ENCODE peak calls at places on chromosomes 12 and 14, in eight cellular contexts. O is BE2C, M is IMR-90, W is upper lobe of right lung, F is transverse colon, A is sigmoid colon, Y is GM06990, N is DND-41. D is an unnamed sample. For H3K27me3 and H3K36me3, the result is how much of the 10 kb centered on the place peaks cover.

GRCh38 chr12:11666131-11666530 is 16.7 kb downstream of the ETV6 start:
- DNase-seq in A (no peak), F (no peak), W (no peak), M (no peak), N (no peak), Y (no peak), O (no peak), D (no peak)

GRCh38 chr12:45986646-45987338 is 3.6 kb downstream of the SCAF11 start:
- DNase-seq in Y (no peak), O (no peak), A (no peak), F (no peak), W (no peak), N (no peak), M (no peak), D (no peak)

GRCh38 chr12:76144253-76144564 is 59.7 kb upstream of the NAP1L1 start:
- DNase-seq in A (no peak), Y (no peak), W (no peak), N (peak), F (peak), O (peak), M (peak), D (no peak)

GRCh38 chr14:72779679-72780078 is 114.2 kb downstream of the DPF3 start:
- DNase-seq in A (no peak), O (no peak), Y (no peak), W (no peak), N (no peak), F (no peak), M (no peak), D (no peak)

GRCh38 chr12:43099691-43100163 is 452.3 kb downstream of the ADAMTS20 start:
- DNase-seq in A (no peak), Y (no peak), F (no peak), O (no peak), N (no peak), M (peak), W (no peak), D (no peak)

GRCh38 chr14:69886843-69887242 is 7.6 kb downstream of the SMOC1 start:
- DNase-seq in O (no peak), Y (no peak), N (no peak), A (no peak), F (no peak), M (peak), W (no peak), D (no peak)

GRCh38 chr12:115666168-115666567 is 611.3 kb downstream of the MED13L start:
- DNase-seq in A (no peak), F (no peak), O (no peak), M (no peak), Y (no peak), N (no peak), W (no peak), D (no peak)

GRCh38 chr14:23154876-23155587 is 28.4 kb downstream of the SLC7A8 start:
- DNase-seq in A (peak), M (peak), W (peak), F (peak), O (no peak), N (peak), Y (no peak), D (no peak)

GRCh38 chr14:32075636-32076277 is 1.3 kb upstream of the ARHGAP5 start:
- DNase-seq in Y (no peak), F (peak), A (peak), W (no peak), N (no peak), M (peak), O (no peak), D (no peak)

GRCh38 chr14:45658917-45659299 is 405.9 kb upstream of the MIS18BP1 start:
- DNase-seq in A (no peak), O (no peak), Y (no peak), N (no peak), W (no peak), M (no peak), F (no peak), D (no peak)

GRCh38 chr12:57272337-57273151 is 21.6 kb upstream of the STAC3 start:
- DNase-seq in N (no peak), F (no peak), O (peak), A (no peak), W (no peak), Y (no peak), M (peak), D (no peak)

GRCh38 chr12:272942-273906 is 10.6 kb upstream of the SLC6A13 start:
- DNase-seq in A (no peak), W (no peak), O (no peak), F (no peak), Y (no peak), N (no peak), M (no peak), D (no peak)

GRCh38 chr12:102095677-102096263 is 24.1 kb downstream of the NUP37 start:
- DNase-seq in W (no peak), M (peak), A (no peak), N (no peak), O (no peak), Y (no peak), F (no peak), D (no peak)

DNA sequence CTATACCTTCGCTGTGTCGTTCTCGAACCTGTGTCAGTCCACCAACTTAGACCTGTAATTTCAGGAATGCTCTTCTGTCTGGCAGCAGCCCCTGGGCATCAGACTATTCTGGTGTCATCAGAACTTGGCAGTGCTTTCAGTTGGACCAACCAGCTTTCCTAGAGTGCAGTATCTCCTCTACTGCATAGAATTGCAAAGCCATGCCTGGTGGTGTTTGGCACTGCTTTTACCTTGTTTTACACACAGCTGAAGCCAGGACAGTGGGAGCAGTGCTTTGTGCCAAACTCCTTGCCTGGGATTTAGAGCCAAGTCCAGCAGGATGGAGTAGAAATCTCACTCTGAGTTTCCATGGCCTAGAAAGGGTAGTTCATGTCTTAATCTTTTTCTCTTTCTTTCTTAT is 1.5 kb downstream of the FLVCR2 start:
- DNase-seq in N (no peak), F (no peak), W (no peak), Y (no peak), O (no peak), A (peak), M (no peak), D (no peak)
- H3K4me3 ChIP-seq in N (no peak), F (peak), W (peak), Y (peak), O (no peak), A (peak), M (no peak), D (no peak)

GRCh38 chr12:54199034-54199433 is 10.2 kb upstream of the SMUG1 start:
- DNase-seq in F (no peak), A (no peak), W (no peak), M (no peak), O (no peak), Y (no peak), N (no peak), D (no peak)

GRCh38 chr12:54195736-54196347 is 7.1 kb upstream of the SMUG1 start:
- DNase-seq in N (no peak), Y (peak), O (peak), W (no peak), A (no peak), F (no peak), M (peak), D (no peak)

GRCh38 chr12:54196396-54196795 is 7.6 kb upstream of the SMUG1 start:
- DNase-seq in A (no peak), N (no peak), W (no peak), Y (no peak), M (no peak), F (no peak), O (no peak), D (no peak)

GRCh38 chr12:54195080-54195479 is 6.3 kb upstream of the SMUG1 start:
- DNase-seq in M (no peak), N (no peak), O (no peak), W (no peak), F (no peak), Y (no peak), A (no peak), D (no peak)

GRCh38 chr12:54197037-54197909 is 8.5 kb upstream of the SMUG1 start:
- DNase-seq in W (no peak), O (peak), M (peak), F (no peak), Y (peak), A (no peak), N (no peak), D (no peak)
- H3K27me3 ChIP-seq in W (half or more), O (under half), M (under half), F (half or more), Y (under half), A (under half), N (under half), D (under half)

DNA sequence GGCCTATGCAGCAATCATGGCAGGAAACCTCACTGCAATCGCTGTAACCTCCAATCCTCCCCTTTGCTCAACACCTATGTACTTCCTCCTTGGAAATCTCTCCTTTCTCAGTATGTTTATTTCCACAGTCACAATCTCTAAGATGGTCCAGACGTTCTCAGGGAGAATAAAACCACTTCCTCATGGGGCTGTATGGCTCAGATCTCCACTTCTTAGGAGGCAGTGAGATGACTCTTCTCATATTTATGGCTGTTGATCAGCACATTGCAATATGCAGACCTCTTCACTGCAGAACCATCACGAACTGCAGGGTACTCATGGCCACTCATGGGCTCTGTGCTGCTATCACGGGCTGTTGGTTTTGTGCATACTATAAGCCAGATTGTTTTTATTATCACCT is 17.1 kb upstream of the OR4K17 start:
- DNase-seq in W (no peak), O (no peak), N (no peak), M (no peak), A (no peak), F (no peak), Y (no peak), D (no peak)
- H3K36me3 ChIP-seq in W (under half), O (under half), N (under half), M (under half), A (under half), F (under half), Y (under half), D (under half)

DNA sequence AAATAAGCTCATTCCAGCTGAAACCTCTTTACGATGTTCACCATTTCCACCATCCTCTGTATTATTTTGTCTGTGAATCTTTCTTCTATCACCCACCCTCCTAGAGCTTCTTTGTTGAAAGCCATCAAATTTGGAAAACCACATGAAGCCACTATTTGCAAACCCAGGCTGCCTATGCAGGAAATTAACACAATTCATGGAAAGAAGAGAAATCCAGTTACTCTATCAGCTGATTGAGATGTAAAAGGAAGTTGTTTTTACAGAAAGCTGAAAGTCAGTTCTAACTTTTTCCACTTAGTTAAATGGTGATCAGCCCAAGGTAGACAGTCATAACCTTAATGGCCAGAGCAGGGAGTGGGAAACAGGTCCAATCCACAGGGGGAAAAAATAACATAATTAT is 6.6 kb downstream of the RHOJ start:
- DNase-seq in M (no peak), F (no peak), Y (no peak), A (no peak), O (no peak), N (no peak), W (no peak), D (no peak)
- H3K4me3 ChIP-seq in M (no peak), F (no peak), Y (no peak), A (no peak), O (no peak), N (no peak), W (no peak), D (no peak)

DNA sequence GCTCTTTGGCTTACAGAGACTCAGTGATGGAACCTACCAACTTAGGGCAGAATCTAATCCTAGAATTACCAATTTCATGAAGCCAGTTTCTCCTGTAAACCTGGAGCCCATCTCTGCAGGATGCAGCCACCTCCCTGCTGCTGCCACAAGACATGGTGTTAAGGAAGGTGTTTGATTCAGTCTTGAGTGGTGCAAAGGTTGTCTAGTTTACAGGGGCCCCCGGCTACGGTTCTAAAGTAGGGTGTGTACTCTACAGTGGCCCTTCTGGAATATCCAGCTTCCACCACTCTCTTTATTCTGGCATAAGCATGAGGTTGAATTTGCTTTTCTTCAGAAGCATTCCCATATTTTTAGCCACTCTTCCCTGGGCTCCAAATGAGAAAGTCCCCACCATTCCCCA is 154.1 kb upstream of the GRIP1 start:
- DNase-seq in Y (no peak), A (no peak), F (no peak), O (no peak), M (no peak), N (no peak), W (no peak), D (no peak)
- H3K27me3 ChIP-seq in Y (under half), A (under half), F (under half), O (under half), M (under half), N (under half), W (under half), D (under half)

GRCh38 chr12:132065609-132066344 is 78.3 kb downstream of the DDX51 start:
- DNase-seq in O (no peak), A (no peak), Y (no peak), W (no peak), M (no peak), N (no peak), F (no peak), D (no peak)
- H3K36me3 ChIP-seq in O (half or more), A (half or more), Y (under half), W (half or more), M (half or more), N (half or more), F (under half), D (under half)

GRCh38 chr12:24455811-24456210 is 493.1 kb downstream of the BCAT1 start:
- DNase-seq in Y (no peak), O (no peak), A (no peak), W (no peak), M (no peak), F (no peak), N (no peak), D (no peak)
- H3K4me3 ChIP-seq in Y (no peak), O (no peak), A (no peak), W (no peak), M (no peak), F (no peak), N (no peak), D (no peak)

D was measured in effector memory CD4-positive, alpha-beta T cell.